ENCODE peak calls at places on chromosomes 1 and 21, in four cellular contexts. K, Y, T and N are unnamed samples.

GRCh38 chr1:164695956-164696665 is 137.1 kb downstream of the PBX1 start:
- DNase-seq in Y (no peak), T (no peak), K (no peak), N (no peak)

GRCh38 chr21:40049031-40049958 is 182.1 kb downstream of the PCP4 start:
- DNase-seq in K (no peak), T (no peak), Y (peak; percentile 42), N (no peak)

GRCh38 chr21:26943916-26944315 is 23.0 kb downstream of the ADAMTS5 start:
- DNase-seq in Y (no peak), K (no peak), T (no peak), N (no peak)

GRCh38 chr1:196902344-196902743 is 14.5 kb downstream of the CFHR4 start:
- DNase-seq in T (no peak), Y (no peak), K (no peak), N (no peak)

GRCh38 chr1:53619811-53620619 is 118.9 kb downstream of the GLIS1 start:
- DNase-seq in T (no peak), K (no peak), Y (no peak), N (peak; percentile 15)

GRCh38 chr1:157360021-157360390 is 192.3 kb downstream of the FCRL5 start:
- DNase-seq in T (no peak), K (no peak), Y (no peak), N (no peak)

GRCh38 chr1:48175116-48175515 is 47.4 kb upstream of the SLC5A9 start:
- DNase-seq in Y (no peak), T (no peak), K (no peak), N (no peak)

GRCh38 chr1:229857585-229857984 is 209.5 kb upstream of the GALNT2 start:
- DNase-seq in T (no peak), K (no peak), Y (no peak), N (no peak)

GRCh38 chr21:38075833-38076567 is 159.7 kb upstream of the KCNJ6 start:
- DNase-seq in T (no peak), Y (no peak), K (no peak), N (no peak)

GRCh38 chr1:39331647-39332046 is 127.2 kb downstream of the MACF1 start:
- DNase-seq in K (no peak), T (no peak), Y (no peak), N (no peak)
- H3K36me3 ChIP-seq in K (peaks cover 96% of the 10 kb centered on the region), T (peaks cover 77% of the 10 kb centered on the region), Y (no peaks in the 10 kb centered on the region), N (peaks cover 38% of the 10 kb centered on the region)

GRCh38 chr1:6635161-6635909 is 10.7 kb downstream of the THAP3 start:
- DNase-seq in T (no peak), Y (no peak), K (no peak), N (no peak)

GRCh38 chr1:6635910-6636760 is 11.5 kb downstream of the THAP3 start:
- DNase-seq in Y (no peak), T (no peak), K (no peak), N (no peak)

GRCh38 chr1:6634278-6635052 is 9.8 kb downstream of the THAP3 start:
- DNase-seq in T (peak; percentile 11), Y (peak; percentile 47), K (peak; percentile 62), N (peak; percentile 73)

GRCh38 chr1:6637770-6638169 is 13.1 kb downstream of the THAP3 start:
- DNase-seq in Y (no peak), T (no peak), K (no peak), N (no peak)

GRCh38 chr1:6638226-6638625 is 13.6 kb downstream of the THAP3 start:
- DNase-seq in K (no peak), Y (peak; percentile 87), T (no peak), N (peak; percentile 82)
- H3K36me3 ChIP-seq in K (peaks cover 94% of the 10 kb centered on the region), Y (no peaks in the 10 kb centered on the region), T (peaks cover 73% of the 10 kb centered on the region), N (peaks cover 94% of the 10 kb centered on the region)

GRCh38 chr1:36341626-36342320 is 18.3 kb upstream of the EVA1B start:
- DNase-seq in K (no peak), T (no peak), Y (no peak), N (no peak)
- H3K36me3 ChIP-seq in K (peaks cover 70% of the 10 kb centered on the region), T (peaks cover 59% of the 10 kb centered on the region), Y (no peaks in the 10 kb centered on the region), N (peaks cover 50% of the 10 kb centered on the region)

DNA sequence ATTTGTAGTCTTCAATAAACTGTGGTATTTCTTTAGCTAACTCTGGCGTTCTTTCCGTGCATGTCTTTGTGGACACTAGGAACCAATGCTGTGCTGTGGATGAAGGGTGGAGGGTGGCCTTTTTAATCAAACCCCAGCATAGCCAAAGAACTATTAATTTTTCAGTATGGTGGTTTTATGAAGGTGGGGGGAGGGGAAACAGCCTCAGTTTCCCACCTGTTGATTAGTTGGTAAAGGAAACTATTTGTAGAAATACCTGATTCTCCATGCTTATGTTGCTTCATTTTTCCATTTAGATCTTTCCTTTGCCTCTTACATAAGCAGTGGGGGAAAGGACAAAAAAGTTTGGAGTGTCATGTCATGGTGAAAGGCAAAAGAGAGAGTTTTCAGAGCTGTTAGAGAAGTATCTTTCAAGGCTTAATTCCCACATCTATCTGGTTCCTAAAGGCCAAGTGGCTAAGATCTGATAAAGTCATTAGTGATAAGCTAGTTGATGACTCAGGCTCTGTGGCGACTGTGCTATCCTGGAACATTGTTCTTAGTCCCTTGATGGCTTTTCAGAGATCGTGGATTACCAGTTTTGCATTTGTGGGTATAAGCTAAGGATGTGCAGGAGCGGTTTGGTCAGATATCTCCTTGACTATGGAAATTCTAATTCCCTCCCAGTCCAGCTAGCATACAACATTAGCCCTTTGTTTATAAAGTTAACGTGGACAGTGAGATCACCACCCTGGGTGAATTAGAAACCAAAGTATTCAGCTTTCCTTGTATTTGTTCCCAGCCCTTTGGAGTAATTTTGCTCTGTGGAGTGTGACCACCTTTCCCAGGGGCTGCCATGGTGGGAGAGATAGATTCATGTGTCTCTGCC is 8.7 kb upstream of the HAX1 start:
- DNase-seq in K (no peak), Y (no peak), T (peak; percentile 19), N (no peak)
- H3K36me3 ChIP-seq in K (peaks cover 91% of the 10 kb centered on the region), Y (no peaks in the 10 kb centered on the region), T (peaks cover 92% of the 10 kb centered on the region), N (peaks cover 28% of the 10 kb centered on the region)

DNA sequence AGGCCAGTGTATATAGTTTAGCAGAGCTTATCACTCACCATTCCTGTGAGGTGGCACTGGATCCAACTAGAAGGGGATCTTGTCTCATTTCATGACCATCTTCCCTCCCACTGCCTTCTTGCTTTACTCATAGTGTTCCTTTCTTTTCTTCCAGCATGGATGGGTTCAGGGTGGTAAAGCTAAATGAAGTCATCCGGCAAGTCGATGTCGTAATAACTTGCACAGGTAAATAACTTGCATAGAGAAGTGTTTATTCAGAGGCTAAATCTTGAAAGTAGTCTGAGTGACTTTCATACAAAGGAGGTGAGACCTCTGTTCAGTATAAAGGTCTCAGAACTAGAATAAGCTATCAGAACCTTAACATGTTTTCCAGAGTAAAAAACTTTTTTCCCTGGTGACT is 16.6 kb upstream of the STRIP1 start:
- DNase-seq in Y (no peak), T (no peak), K (no peak), N (no peak)
- H3K36me3 ChIP-seq in Y (no peaks in the 10 kb centered on the region), T (peaks cover 74% of the 10 kb centered on the region), K (peaks cover 95% of the 10 kb centered on the region), N (peaks cover 100% of the 10 kb centered on the region)

DNA sequence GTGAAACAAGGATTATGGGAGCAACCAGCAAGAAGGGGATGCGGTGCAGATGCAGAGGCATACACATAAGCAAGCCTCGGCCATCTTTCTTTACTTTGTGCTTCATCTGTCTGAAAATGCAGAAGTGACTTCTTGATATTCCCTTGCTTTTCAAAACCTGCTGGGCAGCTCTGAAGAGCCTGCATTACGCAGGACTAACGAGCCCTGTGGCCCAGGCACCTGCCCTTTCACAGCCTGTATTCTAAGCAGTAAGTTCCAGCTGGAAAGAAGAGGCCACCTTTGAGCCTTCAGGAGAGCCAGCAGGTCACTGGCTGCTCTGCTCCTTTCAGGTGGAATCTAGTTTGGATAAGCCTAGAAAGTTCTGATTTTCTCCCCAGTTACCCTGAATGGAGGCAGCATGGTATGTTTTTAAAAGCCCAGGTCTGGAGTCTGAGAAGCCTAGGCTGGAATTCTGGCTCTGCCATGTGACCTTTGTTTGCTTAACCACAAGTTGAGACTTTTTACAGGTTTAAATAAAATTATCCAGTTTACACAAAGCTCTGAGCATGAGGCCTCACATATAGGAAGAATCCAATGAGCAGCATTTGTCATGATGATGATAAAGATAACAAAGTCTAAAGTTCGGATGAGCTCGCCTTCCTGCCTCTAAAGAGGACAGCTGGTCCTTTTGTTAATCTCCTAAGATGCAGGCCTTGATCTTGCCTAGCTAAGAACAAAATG is 122.9 kb downstream of the UBR4 start:
- DNase-seq in K (no peak), Y (no peak), T (no peak), N (no peak)
- H3K36me3 ChIP-seq in K (peaks cover 97% of the 10 kb centered on the region), Y (no peaks in the 10 kb centered on the region), T (peaks cover 87% of the 10 kb centered on the region), N (peaks cover 98% of the 10 kb centered on the region)

GRCh38 chr1:11674488-11674887 is 6.5 kb downstream of the MAD2L2 start:
- DNase-seq in K (no peak), Y (no peak), T (no peak), N (no peak)
- H3K36me3 ChIP-seq in K (peaks cover 86% of the 10 kb centered on the region), Y (no peaks in the 10 kb centered on the region), T (peaks cover 3% of the 10 kb centered on the region), N (no peaks in the 10 kb centered on the region)